ENCODE peak calls at places on chromosomes 13 and 19, in six cellular contexts. One of them, this sample, is unnamed.

GRCh38 chr19:12065100-12065538 is 588 bp downstream of the ZNF844 start:
- DNase-seq in H9: no peak
- DNase-seq in neuronal stem cell: no peak
- DNase-seq in IMR-90: peak; percentile 38
- DNase-seq in trophoblast cell: peak; percentile 50
- DNase-seq in H1: no peak
- DNase-seq in this sample: peak; percentile 52

GRCh38 chr13:33228645-33229445 is 56.7 kb downstream of the STARD13 start:
- DNase-seq in H1: no peak
- DNase-seq in neuronal stem cell: no peak
- DNase-seq in IMR-90: peak; percentile 83
- DNase-seq in H9: no peak
- DNase-seq in trophoblast cell: peak; percentile 67
- DNase-seq in this sample: peak; percentile 96

GRCh38 chr19:5078666-5079409 is 109.9 kb downstream of the KDM4B start:
- DNase-seq in trophoblast cell: no peak
- DNase-seq in H1: no peak
- DNase-seq in H9: no peak
- DNase-seq in IMR-90: no peak
- DNase-seq in neuronal stem cell: no peak
- DNase-seq in this sample: no peak

GRCh38 chr13:30394798-30395191 is 27.5 kb upstream of the UBE2L5 start:
- DNase-seq in H1: no peak
- DNase-seq in IMR-90: peak; percentile 19
- DNase-seq in neuronal stem cell: no peak
- DNase-seq in H9: no peak
- DNase-seq in trophoblast cell: no peak
- DNase-seq in this sample: peak; percentile 43

GRCh38 chr13:44109986-44110640 is 230.4 kb downstream of the LACC1 start:
- DNase-seq in H9: no peak
- DNase-seq in trophoblast cell: no peak
- DNase-seq in IMR-90: no peak
- DNase-seq in neuronal stem cell: no peak
- DNase-seq in H1: no peak
- DNase-seq in this sample: no peak

GRCh38 chr13:94722596-94722995 is 10.3 kb upstream of the SOX21 start:
- DNase-seq in H1: no peak
- DNase-seq in neuronal stem cell: no peak
- DNase-seq in H9: no peak
- DNase-seq in trophoblast cell: peak; percentile 92
- DNase-seq in IMR-90: no peak
- DNase-seq in this sample: no peak

GRCh38 chr13:113837554-113838355 is 26.1 kb downstream of the GAS6 start:
- DNase-seq in IMR-90: peak; percentile 98
- DNase-seq in H1: no peak
- DNase-seq in H9: peak; percentile 71
- DNase-seq in trophoblast cell: peak; percentile 48
- DNase-seq in neuronal stem cell: no peak
- DNase-seq in this sample: peak; percentile 98

GRCh38 chr13:59677966-59678814 is 485.5 kb downstream of the DIAPH3 start:
- DNase-seq in H1: no peak
- DNase-seq in H9: no peak
- DNase-seq in IMR-90: peak; percentile 72
- DNase-seq in trophoblast cell: peak; percentile 87
- DNase-seq in neuronal stem cell: peak; percentile 40
- DNase-seq in this sample: peak; percentile 69

GRCh38 chr13:43682698-43683097 is 104.1 kb downstream of the ENOX1 start:
- DNase-seq in IMR-90: no peak
- DNase-seq in trophoblast cell: no peak
- DNase-seq in H9: no peak
- DNase-seq in neuronal stem cell: no peak
- DNase-seq in H1: no peak
- DNase-seq in this sample: no peak

GRCh38 chr13:100182894-100183490 is 94.1 kb downstream of the PCCA start:
- DNase-seq in trophoblast cell: no peak
- DNase-seq in IMR-90: no peak
- DNase-seq in H1: no peak
- DNase-seq in neuronal stem cell: no peak
- DNase-seq in H9: no peak
- DNase-seq in this sample: no peak

GRCh38 chr19:5104871-5105351 is 136.0 kb downstream of the KDM4B start:
- DNase-seq in neuronal stem cell: no peak
- DNase-seq in trophoblast cell: no peak
- DNase-seq in IMR-90: no peak
- DNase-seq in H9: no peak
- DNase-seq in H1: no peak
- DNase-seq in this sample: no peak

GRCh38 chr13:45846681-45847080 is 4.9 kb downstream of the SIAH3 start:
- DNase-seq in H9: no peak
- DNase-seq in H1: no peak
- DNase-seq in IMR-90: no peak
- DNase-seq in trophoblast cell: no peak
- DNase-seq in neuronal stem cell: no peak
- DNase-seq in this sample: no peak

GRCh38 chr13:75771818-75772217 is 135.7 kb downstream of the LMO7 start:
- DNase-seq in H9: no peak
- DNase-seq in neuronal stem cell: no peak
- DNase-seq in trophoblast cell: peak; percentile 49
- DNase-seq in IMR-90: peak; percentile 91
- DNase-seq in H1: no peak
- DNase-seq in this sample: peak; percentile 72

GRCh38 chr19:56543776-56544175 is 5.0 kb downstream of the ZFP28 start:
- DNase-seq in H1: no peak
- DNase-seq in IMR-90: no peak
- DNase-seq in trophoblast cell: no peak
- DNase-seq in neuronal stem cell: no peak
- DNase-seq in H9: no peak
- DNase-seq in this sample: no peak
- H3K9me3 ChIP-seq in H1: peaks cover 12% of the 10 kb centered on the region
- H3K9me3 ChIP-seq in IMR-90: peaks cover 50% of the 10 kb centered on the region
- H3K9me3 ChIP-seq in trophoblast cell: peaks cover 12% of the 10 kb centered on the region
- H3K9me3 ChIP-seq in neuronal stem cell: peaks cover 20% of the 10 kb centered on the region
- H3K9me3 ChIP-seq in H9: peaks cover 23% of the 10 kb centered on the region
- H3K9me3 ChIP-seq in this sample: peaks cover 91% of the 10 kb centered on the region

GRCh38 chr13:112711528-112712265 is 21.9 kb downstream of the ATP11A start:
- DNase-seq in H9: peak; percentile 93
- DNase-seq in trophoblast cell: peak; percentile 97
- DNase-seq in neuronal stem cell: peak; percentile 91
- DNase-seq in IMR-90: peak; percentile 98
- DNase-seq in H1: peak; percentile 86
- DNase-seq in this sample: peak; percentile 98
- H2BK5ac ChIP-seq in H9: peak overlapping the region; percentile 58
- H2BK5ac ChIP-seq in trophoblast cell: peak overlapping the region; percentile 84
- H2BK5ac ChIP-seq in neuronal stem cell: peak overlapping the region; percentile 88
- H2BK5ac ChIP-seq in IMR-90: peak overlapping the region; percentile 79
- H2BK5ac ChIP-seq in H1: peak overlapping the region; percentile 53
- H2BK5ac ChIP-seq in this sample: no peak overlapping the region

GRCh38 chr13:34757441-34757840 is 184.6 kb upstream of the NBEA start:
- DNase-seq in IMR-90: no peak
- DNase-seq in trophoblast cell: no peak
- DNase-seq in H9: no peak
- DNase-seq in H1: no peak
- DNase-seq in neuronal stem cell: no peak
- DNase-seq in this sample: no peak
- H3K9me3 ChIP-seq in IMR-90: no peaks in the 10 kb centered on the region
- H3K9me3 ChIP-seq in trophoblast cell: no peaks in the 10 kb centered on the region
- H3K9me3 ChIP-seq in H9: no peaks in the 10 kb centered on the region
- H3K9me3 ChIP-seq in H1: no peaks in the 10 kb centered on the region
- H3K9me3 ChIP-seq in neuronal stem cell: no peaks in the 10 kb centered on the region
- H3K9me3 ChIP-seq in this sample: no peaks in the 10 kb centered on the region

GRCh38 chr19:18780631-18781030 is 10.5 kb downstream of the COMP start:
- DNase-seq in trophoblast cell: no peak
- DNase-seq in IMR-90: no peak
- DNase-seq in neuronal stem cell: no peak
- DNase-seq in H1: no peak
- DNase-seq in H9: no peak
- DNase-seq in this sample: no peak
- H2BK5ac ChIP-seq in trophoblast cell: no peak overlapping the region
- H2BK5ac ChIP-seq in IMR-90: no peak overlapping the region
- H2BK5ac ChIP-seq in neuronal stem cell: no peak overlapping the region
- H2BK5ac ChIP-seq in H1: no peak overlapping the region
- H2BK5ac ChIP-seq in H9: no peak overlapping the region
- H2BK5ac ChIP-seq in this sample: no peak overlapping the region

GRCh38 chr19:37056776-37057175 is 21.5 kb upstream of the ZNF420 start:
- DNase-seq in H1: no peak
- DNase-seq in IMR-90: no peak
- DNase-seq in neuronal stem cell: no peak
- DNase-seq in trophoblast cell: no peak
- DNase-seq in H9: no peak
- DNase-seq in this sample: no peak
- H3K9me3 ChIP-seq in H1: peaks cover 66% of the 10 kb centered on the region
- H3K9me3 ChIP-seq in IMR-90: peaks cover 63% of the 10 kb centered on the region
- H3K9me3 ChIP-seq in neuronal stem cell: peaks cover 52% of the 10 kb centered on the region
- H3K9me3 ChIP-seq in trophoblast cell: peaks cover 67% of the 10 kb centered on the region
- H3K9me3 ChIP-seq in H9: peaks cover 76% of the 10 kb centered on the region
- H3K9me3 ChIP-seq in this sample: peaks cover 66% of the 10 kb centered on the region

GRCh38 chr19:46786236-46787039 is 2.0 kb downstream of the SLC1A5 start:
- DNase-seq in H1: no peak
- DNase-seq in IMR-90: peak; percentile 83
- DNase-seq in trophoblast cell: peak; percentile 64
- DNase-seq in neuronal stem cell: peak; percentile 33
- DNase-seq in H9: no peak
- DNase-seq in this sample: peak; percentile 95
- H2BK5ac ChIP-seq in H1: peak overlapping the region; percentile 62
- H2BK5ac ChIP-seq in IMR-90: peak overlapping the region; percentile 73
- H2BK5ac ChIP-seq in trophoblast cell: peak overlapping the region; percentile 48
- H2BK5ac ChIP-seq in neuronal stem cell: peak overlapping the region; percentile 93
- H2BK5ac ChIP-seq in H9: no peak overlapping the region
- H2BK5ac ChIP-seq in this sample: no peak overlapping the region

GRCh38 chr19:51931921-51932320 is 4.6 kb downstream of the ZNF613 start:
- DNase-seq in neuronal stem cell: no peak
- DNase-seq in H1: no peak
- DNase-seq in IMR-90: no peak
- DNase-seq in H9: no peak
- DNase-seq in trophoblast cell: peak; percentile 97
- DNase-seq in this sample: no peak
- H3K9me3 ChIP-seq in neuronal stem cell: peaks cover 9% of the 10 kb centered on the region
- H3K9me3 ChIP-seq in H1: peaks cover 6% of the 10 kb centered on the region
- H3K9me3 ChIP-seq in IMR-90: peaks cover 1% of the 10 kb centered on the region
- H3K9me3 ChIP-seq in H9: peaks cover 23% of the 10 kb centered on the region
- H3K9me3 ChIP-seq in trophoblast cell: peaks cover 2% of the 10 kb centered on the region
- H3K9me3 ChIP-seq in this sample: peaks cover 59% of the 10 kb centered on the region

GRCh38 chr13:77048592-77048991 is 21.6 kb upstream of the FBXL3 start:
- DNase-seq in trophoblast cell: no peak
- DNase-seq in H1: no peak
- DNase-seq in neuronal stem cell: peak; percentile 37
- DNase-seq in H9: peak; percentile 72
- DNase-seq in IMR-90: no peak
- DNase-seq in this sample: no peak

GRCh38 chr13:77053192-77053591 is 26.2 kb upstream of the FBXL3 start:
- DNase-seq in H9: no peak
- DNase-seq in IMR-90: no peak
- DNase-seq in trophoblast cell: no peak
- DNase-seq in neuronal stem cell: no peak
- DNase-seq in H1: no peak
- DNase-seq in this sample: no peak

GRCh38 chr13:77042566-77043177 is 15.7 kb upstream of the FBXL3 start:
- DNase-seq in IMR-90: peak; percentile 46
- DNase-seq in H1: no peak
- DNase-seq in trophoblast cell: peak; percentile 80
- DNase-seq in H9: no peak
- DNase-seq in neuronal stem cell: no peak
- DNase-seq in this sample: peak; percentile 62

DNA sequence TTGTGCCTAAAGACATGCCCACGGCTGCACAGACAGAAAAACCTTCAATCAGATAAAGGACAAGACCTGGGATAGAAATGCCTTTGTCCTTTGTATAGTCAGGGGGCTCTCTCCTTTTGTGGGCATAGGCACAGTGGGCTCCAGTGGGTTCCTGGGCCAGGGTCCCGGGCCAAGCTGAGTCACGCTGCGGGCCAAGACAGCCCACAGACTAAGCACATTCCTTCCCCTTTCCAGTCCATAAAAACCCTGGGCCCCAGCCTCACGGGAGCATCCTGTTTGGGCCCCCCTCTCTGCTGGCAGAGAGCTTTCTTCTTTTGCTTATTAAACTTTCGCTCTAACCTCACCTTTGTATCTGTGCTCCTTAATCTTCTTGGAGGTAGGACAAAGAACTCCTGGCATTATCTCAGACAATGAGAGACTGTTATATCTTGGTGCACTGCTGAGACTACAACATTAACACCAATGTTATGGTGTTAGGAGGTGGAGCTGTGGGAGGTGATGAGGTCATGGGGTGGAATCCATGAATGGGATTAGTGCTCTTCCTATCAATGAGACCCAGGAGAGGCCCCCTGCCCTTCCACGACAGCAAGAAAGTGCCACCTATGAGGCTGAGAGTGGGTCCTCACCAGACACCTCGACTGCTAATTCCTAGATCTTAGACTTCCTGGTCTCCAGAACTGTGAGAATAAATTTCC is 20.8 kb upstream of the FBXL3 start:
- DNase-seq in H1: no peak
- DNase-seq in H9: no peak
- DNase-seq in IMR-90: no peak
- DNase-seq in neuronal stem cell: peak; percentile 62
- DNase-seq in trophoblast cell: no peak
- DNase-seq in this sample: no peak
- H2BK5ac ChIP-seq in H1: peak overlapping the region; percentile 68
- H2BK5ac ChIP-seq in H9: no peak overlapping the region
- H2BK5ac ChIP-seq in IMR-90: no peak overlapping the region
- H2BK5ac ChIP-seq in neuronal stem cell: no peak overlapping the region
- H2BK5ac ChIP-seq in trophoblast cell: no peak overlapping the region
- H2BK5ac ChIP-seq in this sample: no peak overlapping the region

This sample was measured in mesenchymal stem cell.